ENCODE peak calls at places on chromosomes 11 and 22, in five cellular contexts. One of them, this sample, is unnamed.

GRCh38 chr11:47590026-47590861 is 3.8 kb downstream of the FAM180B start:
- DNase-seq in GM12865: no peak
- DNase-seq in fibroblast of lung: no peak
- DNase-seq in GM10248: no peak
- DNase-seq in LNCaP clone FGC: no peak
- DNase-seq in this sample: no peak

GRCh38 chr11:2450321-2451041 is 5.7 kb downstream of the KCNQ1 start:
- DNase-seq in LNCaP clone FGC: no peak
- DNase-seq in GM12865: no peak
- DNase-seq in GM10248: no peak
- DNase-seq in fibroblast of lung: no peak
- DNase-seq in this sample: no peak

GRCh38 chr11:93291146-93291545 is 39.4 kb upstream of the DEUP1 start:
- DNase-seq in GM10248: no peak
- DNase-seq in GM12865: no peak
- DNase-seq in LNCaP clone FGC: no peak
- DNase-seq in fibroblast of lung: no peak
- DNase-seq in this sample: no peak

GRCh38 chr11:122743949-122744876 is 88.7 kb downstream of the UBASH3B start:
- DNase-seq in GM12865: peak; percentile 73
- DNase-seq in LNCaP clone FGC: no peak
- DNase-seq in GM10248: peak; percentile 72
- DNase-seq in fibroblast of lung: no peak
- DNase-seq in this sample: no peak

GRCh38 chr11:121534131-121535093 is 81.6 kb upstream of the SORL1-AS1 start:
- DNase-seq in GM10248: no peak
- DNase-seq in GM12865: no peak
- DNase-seq in fibroblast of lung: peak; percentile 52
- DNase-seq in LNCaP clone FGC: no peak
- DNase-seq in this sample: no peak

GRCh38 chr22:29072979-29073617 is at the start of gene KREMEN1:
- DNase-seq in GM12865: no peak
- DNase-seq in GM10248: no peak
- DNase-seq in LNCaP clone FGC: no peak
- DNase-seq in fibroblast of lung: no peak
- DNase-seq in this sample: no peak

GRCh38 chr11:112584674-112585073 is 324.0 kb upstream of the PLET1 start:
- DNase-seq in GM10248: no peak
- DNase-seq in LNCaP clone FGC: no peak
- DNase-seq in fibroblast of lung: no peak
- DNase-seq in GM12865: peak; percentile 38
- DNase-seq in this sample: no peak

GRCh38 chr22:37139762-37140161 is 10.0 kb downstream of the IL2RB start:
- DNase-seq in GM12865: peak; percentile 45
- DNase-seq in GM10248: peak; percentile 41
- DNase-seq in fibroblast of lung: no peak
- DNase-seq in LNCaP clone FGC: no peak
- DNase-seq in this sample: no peak

GRCh38 chr22:28992565-28993326 is 68.9 kb downstream of the C22orf31 start:
- DNase-seq in GM12865: no peak
- DNase-seq in fibroblast of lung: no peak
- DNase-seq in LNCaP clone FGC: no peak
- DNase-seq in GM10248: no peak
- DNase-seq in this sample: no peak

GRCh38 chr11:20035701-20036601 is 124.3 kb downstream of the DBX1 start:
- DNase-seq in LNCaP clone FGC: no peak
- DNase-seq in GM12865: no peak
- DNase-seq in fibroblast of lung: peak; percentile 97
- DNase-seq in GM10248: no peak
- DNase-seq in this sample: peak; percentile 98

GRCh38 chr11:37343279-37343678 is 745.2 kb upstream of the RAG2 start:
- DNase-seq in GM12865: no peak
- DNase-seq in fibroblast of lung: no peak
- DNase-seq in LNCaP clone FGC: no peak
- DNase-seq in GM10248: no peak
- DNase-seq in this sample: no peak

GRCh38 chr11:66020618-66021357 is 5.5 kb downstream of the CATSPER1 start:
- DNase-seq in LNCaP clone FGC: no peak
- DNase-seq in fibroblast of lung: peak; percentile 61
- DNase-seq in GM12865: no peak
- DNase-seq in GM10248: no peak
- DNase-seq in this sample: peak; percentile 47

GRCh38 chr11:72470386-72470785 is 36.1 kb upstream of the CLPB start:
- DNase-seq in GM12865: no peak
- DNase-seq in LNCaP clone FGC: no peak
- DNase-seq in fibroblast of lung: no peak
- DNase-seq in GM10248: no peak
- DNase-seq in this sample: no peak

GRCh38 chr11:65471410-65471762 is 27.5 kb upstream of the MALAT1 start:
- DNase-seq in GM10248: peak; percentile 45
- DNase-seq in fibroblast of lung: peak; percentile 80
- DNase-seq in GM12865: peak; percentile 79
- DNase-seq in LNCaP clone FGC: no peak
- DNase-seq in this sample: peak; percentile 65

GRCh38 chr11:69086152-69086551 is 37.4 kb downstream of the TPCN2 start:
- DNase-seq in LNCaP clone FGC: no peak
- DNase-seq in GM12865: no peak
- DNase-seq in GM10248: no peak
- DNase-seq in fibroblast of lung: peak; percentile 31
- DNase-seq in this sample: no peak

GRCh38 chr22:27987557-27987956 is 68.5 kb upstream of the PITPNB start:
- DNase-seq in GM10248: no peak
- DNase-seq in GM12865: no peak
- DNase-seq in LNCaP clone FGC: no peak
- DNase-seq in fibroblast of lung: peak; percentile 85
- DNase-seq in this sample: peak; percentile 79

GRCh38 chr11:18408558-18409242 is 3.4 kb upstream of the LDHC start:
- DNase-seq in LNCaP clone FGC: no peak
- DNase-seq in GM10248: no peak
- DNase-seq in fibroblast of lung: no peak
- DNase-seq in GM12865: peak; percentile 6
- DNase-seq in this sample: no peak

GRCh38 chr22:46578251-46578823 is 40.9 kb upstream of the CELSR1 start:
- DNase-seq in GM12865: no peak
- DNase-seq in LNCaP clone FGC: no peak
- DNase-seq in GM10248: no peak
- DNase-seq in fibroblast of lung: no peak
- DNase-seq in this sample: no peak

GRCh38 chr11:126824035-126824607 is 176.4 kb downstream of the KIRREL3 start:
- DNase-seq in GM12865: no peak
- DNase-seq in LNCaP clone FGC: peak; percentile 50
- DNase-seq in fibroblast of lung: no peak
- DNase-seq in GM10248: no peak
- DNase-seq in this sample: no peak

GRCh38 chr11:128406365-128406706 is 181.0 kb downstream of the ETS1 start:
- DNase-seq in GM12865: peak; percentile 32
- DNase-seq in GM10248: no peak
- DNase-seq in LNCaP clone FGC: no peak
- DNase-seq in fibroblast of lung: no peak
- DNase-seq in this sample: no peak

GRCh38 chr11:114137054-114137453 is 77.5 kb downstream of the ZBTB16 start:
- DNase-seq in GM10248: no peak
- DNase-seq in GM12865: no peak
- DNase-seq in fibroblast of lung: no peak
- DNase-seq in LNCaP clone FGC: no peak
- DNase-seq in this sample: no peak

GRCh38 chr11:133403900-133404299 is 128.4 kb downstream of the OPCML start:
- DNase-seq in fibroblast of lung: no peak
- DNase-seq in GM12865: peak; percentile 35
- DNase-seq in LNCaP clone FGC: no peak
- DNase-seq in GM10248: no peak
- DNase-seq in this sample: no peak
- TF ChIP-seq CTCF in fibroblast of lung: no peak
- TF ChIP-seq CTCF in GM12865: peak; percentile 48
- TF ChIP-seq CTCF in LNCaP clone FGC: peak; percentile 52
- TF ChIP-seq CTCF in GM10248: no peak
- TF ChIP-seq CTCF in this sample: peak; percentile 27

DNA sequence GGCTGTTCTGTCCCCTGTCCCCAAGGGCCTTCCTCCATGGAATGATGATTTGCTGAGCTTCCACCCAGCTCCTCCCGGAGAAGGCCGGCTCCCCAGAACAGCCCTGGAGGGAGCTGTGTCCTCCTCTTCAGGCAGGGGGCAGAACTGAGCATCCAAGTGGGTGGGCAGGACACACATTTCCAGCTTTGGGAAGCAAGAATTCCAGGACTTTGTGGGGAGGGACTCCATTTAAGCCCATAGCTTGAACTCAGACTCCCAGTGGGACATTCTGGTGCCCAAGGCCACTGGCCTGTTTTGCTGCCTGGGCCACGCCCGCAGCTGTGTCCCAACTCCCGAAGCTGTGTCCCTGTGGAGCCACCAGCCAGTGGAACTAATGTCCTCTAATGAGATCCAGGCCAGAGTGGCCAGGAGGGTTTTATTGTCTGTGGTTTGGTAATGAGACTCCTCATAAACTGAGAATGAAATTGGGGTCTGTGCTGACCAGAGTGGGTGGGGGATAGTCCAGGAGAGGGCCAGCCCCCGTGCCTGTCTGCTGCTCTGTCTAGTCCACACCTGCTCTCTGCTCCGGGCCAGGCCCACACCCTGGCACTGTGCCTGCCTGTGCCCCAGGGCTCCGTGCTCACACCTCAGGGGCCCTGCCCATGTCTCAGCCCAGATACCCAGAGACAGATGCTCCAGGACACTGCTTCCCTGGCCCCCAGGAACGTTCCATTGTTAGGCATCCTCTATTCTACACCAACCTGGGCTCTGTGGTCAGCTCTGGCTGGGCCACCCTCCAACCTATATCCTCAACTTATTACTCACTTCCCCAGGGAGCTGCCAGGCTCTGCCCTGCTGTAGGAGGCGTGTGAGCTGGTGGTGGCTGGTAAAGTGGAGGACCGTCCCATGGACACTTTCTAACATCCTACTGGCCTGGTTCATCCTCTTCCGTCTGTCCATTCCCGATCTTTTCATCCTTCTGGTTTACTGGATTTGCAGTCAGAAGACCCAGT is 7.6 kb downstream of the NECTIN1 start:
- DNase-seq in GM12865: no peak
- DNase-seq in LNCaP clone FGC: no peak
- DNase-seq in GM10248: no peak
- DNase-seq in fibroblast of lung: no peak
- DNase-seq in this sample: no peak
- TF ChIP-seq CTCF in GM12865: peak; percentile 37
- TF ChIP-seq CTCF in LNCaP clone FGC: peak; percentile 36
- TF ChIP-seq CTCF in GM10248: peak; percentile 19
- TF ChIP-seq CTCF in fibroblast of lung: peak; percentile 25
- TF ChIP-seq CTCF in this sample: peak; percentile 74

GRCh38 chr11:27204527-27204926 is 158.5 kb downstream of the CCDC34 start:
- DNase-seq in LNCaP clone FGC: no peak
- DNase-seq in GM12865: peak; percentile 25
- DNase-seq in fibroblast of lung: no peak
- DNase-seq in GM10248: no peak
- DNase-seq in this sample: no peak
- TF ChIP-seq CTCF in LNCaP clone FGC: peak; percentile 60
- TF ChIP-seq CTCF in GM12865: peak; percentile 23
- TF ChIP-seq CTCF in fibroblast of lung: no peak
- TF ChIP-seq CTCF in GM10248: peak; percentile 27
- TF ChIP-seq CTCF in this sample: peak; percentile 73

DNA sequence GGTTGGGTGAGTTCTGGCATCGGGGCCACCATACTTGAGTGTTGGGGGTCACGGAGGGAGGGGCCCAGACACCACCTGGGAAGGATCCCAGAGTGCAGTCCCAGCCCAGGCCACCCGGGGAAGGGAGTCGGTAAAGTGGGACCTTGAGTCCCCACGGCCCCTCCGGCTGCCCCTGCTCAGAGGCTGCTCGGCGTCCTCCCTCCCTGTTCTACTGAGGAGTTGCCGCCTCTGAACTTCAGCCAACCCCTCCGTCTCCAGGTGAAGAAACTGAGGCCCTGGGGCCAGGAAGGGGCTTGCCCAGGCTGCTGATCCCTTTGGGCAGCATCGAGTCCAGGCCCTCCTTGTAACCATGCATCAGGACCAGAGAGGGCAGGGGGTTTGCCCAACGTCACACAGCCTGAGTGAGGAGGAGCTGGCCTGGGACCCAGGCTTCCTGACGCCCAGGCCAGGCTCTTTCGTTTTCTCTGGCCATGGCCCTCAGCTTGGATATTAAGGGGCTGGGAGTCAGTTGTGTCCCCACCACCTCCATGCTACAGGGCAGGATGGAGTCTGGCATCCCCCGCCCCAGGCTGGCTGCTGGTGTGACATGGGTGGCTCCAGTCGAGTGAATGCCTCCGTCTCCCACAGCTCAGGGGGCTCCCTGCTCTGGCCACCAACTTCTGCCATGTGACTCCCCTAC is 1.3 kb downstream of the PARVG start:
- DNase-seq in GM10248: no peak
- DNase-seq in LNCaP clone FGC: no peak
- DNase-seq in fibroblast of lung: no peak
- DNase-seq in GM12865: peak; percentile 51
- DNase-seq in this sample: no peak
- TF ChIP-seq CTCF in GM10248: no peak
- TF ChIP-seq CTCF in LNCaP clone FGC: no peak
- TF ChIP-seq CTCF in fibroblast of lung: no peak
- TF ChIP-seq CTCF in GM12865: peak; percentile 17
- TF ChIP-seq CTCF in this sample: no peak

GRCh38 chr11:75241906-75242644 is 1.5 kb downstream of the TPBGL start:
- DNase-seq in fibroblast of lung: no peak
- DNase-seq in GM12865: no peak
- DNase-seq in LNCaP clone FGC: no peak
- DNase-seq in GM10248: no peak
- DNase-seq in this sample: no peak
- TF ChIP-seq CTCF in fibroblast of lung: no peak
- TF ChIP-seq CTCF in GM12865: no peak
- TF ChIP-seq CTCF in LNCaP clone FGC: no peak
- TF ChIP-seq CTCF in GM10248: no peak
- TF ChIP-seq CTCF in this sample: no peak

DNA sequence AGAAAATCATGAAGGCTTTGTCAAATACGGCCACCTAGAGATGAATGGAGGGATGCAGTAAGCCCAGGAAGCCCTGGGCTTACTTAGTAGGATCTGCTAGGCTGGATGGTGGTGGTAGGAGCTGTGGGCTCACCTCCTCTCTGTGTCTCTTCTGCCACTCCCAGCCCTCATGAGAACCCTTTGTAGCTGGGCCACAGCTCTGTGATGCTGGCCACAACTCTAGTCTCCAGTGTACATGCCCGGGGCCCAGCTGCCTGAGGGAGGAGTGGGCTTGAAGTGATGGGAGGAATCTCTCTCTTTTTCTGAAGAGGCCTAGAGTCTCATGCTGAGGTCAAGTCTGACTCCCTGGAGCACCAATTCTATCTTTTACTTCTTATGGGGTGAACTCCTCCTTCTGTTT is 32.4 kb upstream of the SYT13 start:
- DNase-seq in GM10248: no peak
- DNase-seq in fibroblast of lung: no peak
- DNase-seq in GM12865: no peak
- DNase-seq in LNCaP clone FGC: no peak
- DNase-seq in this sample: no peak
- TF ChIP-seq CTCF in GM10248: no peak
- TF ChIP-seq CTCF in fibroblast of lung: no peak
- TF ChIP-seq CTCF in GM12865: no peak
- TF ChIP-seq CTCF in LNCaP clone FGC: no peak
- TF ChIP-seq CTCF in this sample: no peak

DNA sequence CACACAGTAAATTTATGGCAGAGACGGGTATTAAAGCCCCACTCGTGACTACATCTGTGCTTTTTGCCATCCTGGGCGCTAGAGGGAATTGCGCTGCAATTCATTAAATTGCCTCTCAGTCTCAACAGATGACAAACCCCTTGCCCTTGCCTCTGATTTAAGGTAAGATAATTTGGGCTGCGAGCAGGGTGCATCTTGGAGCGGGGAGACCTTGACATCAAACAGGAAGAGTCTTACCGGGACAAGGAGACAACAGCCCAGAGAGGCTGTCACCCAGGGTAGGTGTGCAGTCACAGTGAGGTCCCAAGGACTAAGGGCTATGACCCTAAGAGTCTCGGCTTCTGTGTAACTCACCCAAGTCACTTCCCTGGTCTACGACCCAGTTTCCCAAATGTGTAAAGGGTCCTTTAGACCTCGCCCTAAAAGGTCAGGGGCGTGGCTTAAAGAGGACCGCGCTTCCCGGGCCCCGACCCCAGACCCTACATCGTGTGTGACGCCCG is 427 bp upstream of the TOM1 start:
- DNase-seq in GM10248: no peak
- DNase-seq in GM12865: no peak
- DNase-seq in fibroblast of lung: peak; percentile 20
- DNase-seq in LNCaP clone FGC: no peak
- DNase-seq in this sample: no peak
- TF ChIP-seq CTCF in GM10248: no peak
- TF ChIP-seq CTCF in GM12865: no peak
- TF ChIP-seq CTCF in fibroblast of lung: no peak
- TF ChIP-seq CTCF in LNCaP clone FGC: no peak
- TF ChIP-seq CTCF in this sample: peak; percentile 10